ENCODE peak calls at places on chromosomes 13 and 19, in seven cellular contexts. R, S, F, Z, N, M and J are unnamed samples.

GRCh38 chr19:35856546-35857149 is at the start of gene KIRREL2:
- DNase-seq in Z (peak; percentile 83), N (no peak), S (no peak), F (no peak), M (no peak), R (no peak), J (no peak)

GRCh38 chr13:52195052-52195837 is 35.8 kb upstream of the NEK3 start:
- DNase-seq in M (no peak), Z (peak; percentile 93), F (peak; percentile 84), R (peak; percentile 52), S (peak; percentile 90), N (peak; percentile 85), J (peak; percentile 79)

GRCh38 chr13:78604782-78605611 is 1.6 kb upstream of the POU4F1 start:
- DNase-seq in Z (peak; percentile 79), F (no peak), R (no peak), N (no peak), M (peak; percentile 61), S (no peak), J (no peak)

GRCh38 chr19:5314012-5314906 is 26.4 kb downstream of the PTPRS start:
- DNase-seq in M (peak; percentile 71), Z (no peak), F (no peak), R (no peak), N (no peak), S (no peak), J (no peak)

GRCh38 chr13:114162533-114162922 is 16.5 kb upstream of the CFAP97D2 start:
- DNase-seq in N (no peak), Z (no peak), R (no peak), S (no peak), F (no peak), M (no peak), J (no peak)

GRCh38 chr13:20148501-20149183 is 12.2 kb downstream of the GJA3 start:
- DNase-seq in F (no peak), Z (no peak), R (no peak), M (no peak), S (no peak), N (no peak), J (no peak)

GRCh38 chr13:111620586-111620985 is 300.1 kb downstream of the TEX29 start:
- DNase-seq in Z (no peak), R (no peak), N (no peak), S (no peak), F (no peak), M (no peak), J (no peak)

GRCh38 chr13:76769238-76769859 is 116.9 kb downstream of the KCTD12 start:
- DNase-seq in R (no peak), M (no peak), Z (no peak), N (no peak), F (no peak), S (no peak), J (no peak)

GRCh38 chr19:11064831-11065303 is 24.4 kb upstream of the LDLR start:
- DNase-seq in F (no peak), N (no peak), M (peak; percentile 35), R (no peak), Z (no peak), S (no peak), J (no peak)

GRCh38 chr13:72469932-72470331 is 257.5 kb downstream of the MZT1 start:
- DNase-seq in S (no peak), F (no peak), N (no peak), R (no peak), M (no peak), Z (peak; percentile 3), J (no peak)

GRCh38 chr19:41299046-41299754 is 10.8 kb upstream of the CCDC97 start:
- DNase-seq in F (no peak), S (peak; percentile 60), Z (no peak), R (no peak), N (peak; percentile 55), M (no peak), J (no peak)

GRCh38 chr19:40084948-40085347 is 5.8 kb downstream of the ZNF780A start:
- DNase-seq in M (no peak), R (no peak), N (no peak), Z (peak; percentile 45), S (no peak), F (no peak), J (no peak)

DNA sequence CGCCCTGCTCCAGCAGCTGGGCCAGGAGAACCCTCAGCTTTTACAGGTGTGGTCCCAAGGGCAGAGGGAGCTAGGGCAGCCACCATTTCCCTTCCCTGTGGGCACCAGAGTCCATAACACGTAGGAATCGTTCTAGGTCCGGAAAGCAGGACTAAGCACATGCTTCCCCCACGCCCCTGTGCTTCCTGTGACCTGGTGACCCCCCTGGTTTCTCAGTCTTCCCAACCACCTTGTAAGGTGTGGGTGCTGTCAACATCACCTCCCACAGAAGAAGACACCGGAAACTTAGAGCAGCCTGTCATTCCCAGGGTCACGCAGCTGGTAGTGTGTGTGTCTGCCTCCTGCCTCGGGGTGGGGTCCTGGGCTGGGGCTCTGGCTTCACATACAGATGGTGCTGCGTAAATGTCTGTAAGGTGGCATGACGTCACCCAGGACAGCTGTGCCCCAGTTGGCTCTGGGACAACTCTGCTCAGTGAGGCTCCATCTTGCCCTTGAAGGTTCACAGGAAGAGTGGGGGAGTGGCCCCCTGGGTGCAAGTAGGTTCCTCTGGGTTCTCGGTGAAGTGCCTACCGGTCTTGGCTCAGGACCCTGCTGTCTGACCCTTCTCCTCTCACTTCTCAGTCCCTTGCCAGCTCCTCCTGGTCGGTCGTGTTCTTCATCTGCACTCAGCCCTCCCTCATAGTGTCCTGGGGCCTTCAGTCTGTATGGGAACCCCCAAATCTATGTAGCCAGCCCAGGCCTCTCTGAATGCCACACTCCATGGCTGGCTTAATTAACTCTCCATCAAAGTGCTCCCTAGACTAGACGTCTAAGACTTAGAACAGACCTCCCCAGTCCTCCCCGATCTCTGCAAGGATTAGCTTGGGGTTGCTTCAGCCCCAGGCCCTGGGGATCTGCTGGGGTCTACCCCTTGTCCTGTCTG is 4.0 kb downstream of the RAD23A start:
- DNase-seq in F (no peak), R (no peak), N (no peak), S (no peak), M (no peak), Z (no peak), J (no peak)
- H3K27ac ChIP-seq in F (no peak overlapping the region), R (no peak overlapping the region), N (no peak overlapping the region), S (no peak overlapping the region), M (no peak overlapping the region), Z (no peak overlapping the region), J (no peak overlapping the region)

GRCh38 chr19:21677696-21678418 is 89.5 kb downstream of the ZNF100 start:
- DNase-seq in Z (peak; percentile 56), F (no peak), S (no peak), R (no peak), N (peak; percentile 25), M (no peak), J (no peak)
- H3K4me3 ChIP-seq in Z (no peak overlapping the region), F (peak overlapping the region; percentile 20), S (no peak overlapping the region), R (no peak overlapping the region), N (peak overlapping the region; percentile 56), M (no peak overlapping the region), J (no peak overlapping the region)

GRCh38 chr13:97191615-97192014 is 30.5 kb upstream of the MBNL2 start:
- DNase-seq in F (no peak), S (no peak), N (no peak), M (no peak), Z (no peak), R (no peak), J (no peak)
- H3K27ac ChIP-seq in F (no peak overlapping the region), S (no peak overlapping the region), N (no peak overlapping the region), M (no peak overlapping the region), Z (no peak overlapping the region), R (no peak overlapping the region), J (no peak overlapping the region)

GRCh38 chr13:98054301-98054700 is 88.6 kb upstream of the FARP1 start:
- DNase-seq in N (no peak), S (no peak), M (no peak), F (no peak), Z (peak; percentile 33), R (no peak), J (no peak)

GRCh38 chr13:98055623-98056022 is 87.3 kb upstream of the FARP1 start:
- DNase-seq in Z (no peak), S (no peak), F (no peak), N (no peak), R (no peak), M (no peak), J (no peak)

GRCh38 chr13:98059276-98059675 is 83.6 kb upstream of the FARP1 start:
- DNase-seq in F (no peak), R (no peak), Z (no peak), N (no peak), S (no peak), M (no peak), J (no peak)

GRCh38 chr13:98060282-98060681 is 82.6 kb upstream of the FARP1 start:
- DNase-seq in F (no peak), M (no peak), S (no peak), N (no peak), R (no peak), Z (no peak), J (no peak)

DNA sequence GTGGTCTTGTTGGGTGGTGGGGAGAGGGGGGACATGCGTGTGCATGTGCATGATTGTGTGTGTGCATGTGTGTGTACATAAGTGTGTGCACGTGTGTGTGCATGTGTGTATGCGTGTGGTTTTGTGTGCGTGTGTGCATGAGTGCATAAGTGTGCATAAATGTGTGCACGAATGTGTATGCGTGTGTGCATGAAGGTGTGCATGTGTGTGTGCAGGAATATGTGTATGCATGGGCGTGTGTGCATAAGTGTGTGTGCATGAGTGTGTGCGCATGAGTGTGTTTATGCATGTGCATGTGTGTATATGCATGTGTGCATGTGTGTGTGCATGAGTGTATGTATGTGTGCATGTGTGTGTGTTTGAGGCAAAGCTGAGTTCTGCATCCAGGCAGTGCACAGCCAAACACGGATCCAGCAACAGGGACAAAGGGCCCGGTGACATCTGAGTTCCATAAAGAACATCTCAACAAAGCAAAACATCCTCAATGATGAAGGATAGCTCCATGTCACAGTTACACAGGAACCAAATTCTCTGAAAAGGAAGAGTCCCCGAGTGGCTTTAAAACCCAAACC is 86.0 kb upstream of the FARP1 start:
- DNase-seq in R (no peak), S (no peak), M (no peak), Z (no peak), F (no peak), N (no peak), J (no peak)
- H3K4me3 ChIP-seq in R (no peak overlapping the region), S (no peak overlapping the region), M (no peak overlapping the region), Z (no peak overlapping the region), F (no peak overlapping the region), N (no peak overlapping the region), J (no peak overlapping the region)